ENCODE peak calls at places on chromosomes 12 and 14, in ten cellular contexts. V, X, N, W, R, C, S, E, Z and K are unnamed samples.

GRCh38 chr12:5165296-5165970 is 121.8 kb downstream of the KCNA5 start:
- DNase-seq in R (no peak), V (no peak), N (no peak), Z (no peak), E (no peak), X (no peak), C (no peak), S (no peak), W (peak; percentile 44), K (no peak)

GRCh38 chr12:53235742-53236442 is 3.9 kb upstream of the RARG start:
- DNase-seq in Z (no peak), V (no peak), R (no peak), X (no peak), C (no peak), E (no peak), S (no peak), N (no peak), W (no peak), K (no peak)

GRCh38 chr14:89833120-89833521 is 121.4 kb downstream of the EFCAB11 start:
- DNase-seq in N (no peak), E (no peak), C (no peak), W (no peak), S (no peak), Z (no peak), X (no peak), R (peak; percentile 54), V (no peak), K (no peak)

GRCh38 chr14:91679273-91679672 is 52.6 kb downstream of the CATSPERB start:
- DNase-seq in N (no peak), W (no peak), Z (no peak), R (no peak), V (no peak), E (no peak), C (no peak), S (no peak), X (no peak), K (no peak)

GRCh38 chr14:104462651-104463630 is 116.6 kb upstream of the C14orf180 start:
- DNase-seq in C (no peak), X (no peak), S (no peak), N (no peak), E (no peak), Z (no peak), V (no peak), W (no peak), R (no peak), K (no peak)

GRCh38 chr14:97707603-97708002 is 910.4 kb downstream of the VRK1 start:
- DNase-seq in E (no peak), C (no peak), W (no peak), R (no peak), N (no peak), Z (no peak), X (no peak), V (no peak), S (peak; percentile 67), K (no peak)

GRCh38 chr14:31897581-31898186 is 179.4 kb upstream of the ARHGAP5 start:
- DNase-seq in N (no peak), C (no peak), Z (no peak), W (peak; percentile 8), R (peak; percentile 71), V (peak; percentile 80), X (no peak), E (no peak), S (no peak), K (no peak)

GRCh38 chr14:105167303-105168092 is 1.1 kb downstream of the JAG2 start:
- DNase-seq in C (no peak), Z (no peak), R (no peak), E (no peak), V (no peak), X (no peak), W (no peak), N (no peak), S (no peak), K (no peak)